ENCODE peak calls at places on chromosomes 3 and 15, in six cellular contexts. E is SK-N-SH, V is HCT116, Y is Panc1, B is A549, J is GM23338. T is an unnamed sample.

GRCh38 chr3:134685881-134686802 is 35.3 kb upstream of the KY start:
- DNase-seq in B (no peak), Y (no peak), J (no peak), E (no peak), V (no peak), T (no peak)

GRCh38 chr3:123633530-123633929 is 48.7 kb upstream of the HACD2 start:
- DNase-seq in J (no peak), V (no peak), Y (no peak), B (no peak), E (no peak), T (no peak)

GRCh38 chr15:67244966-67245478 is 9.4 kb downstream of the AAGAB start:
- DNase-seq in E (no peak), J (no peak), V (no peak), B (no peak), Y (no peak), T (no peak)

GRCh38 chr3:57956119-57956832 is 51.9 kb upstream of the FLNB start:
- DNase-seq in E (no peak), Y (no peak), B (no peak), J (peak), V (no peak), T (no peak)

GRCh38 chr15:90213818-90214204 is 12.7 kb downstream of the SEMA4B start:
- DNase-seq in J (no peak), E (no peak), V (no peak), B (no peak), Y (no peak), T (no peak)

GRCh38 chr15:79878078-79878705 is 18.6 kb downstream of the MTHFS start:
- DNase-seq in E (no peak), Y (no peak), V (peak), J (no peak), B (no peak), T (no peak)

GRCh38 chr3:197234947-197235914 is 63.2 kb downstream of the DLG1 start:
- DNase-seq in E (no peak), Y (no peak), J (no peak), B (no peak), V (no peak), T (no peak)

GRCh38 chr3:42032693-42033349 is 58.3 kb upstream of the TRAK1 start:
- DNase-seq in E (peak), Y (no peak), B (no peak), J (no peak), V (no peak), T (peak)

GRCh38 chr3:189944285-189945145 is 176.2 kb downstream of the P3H2 start:
- DNase-seq in Y (no peak), J (no peak), V (no peak), B (no peak), E (no peak), T (no peak)

GRCh38 chr15:34583399-34584320 is at the start of gene GOLGA8B:
- DNase-seq in V (peak), B (peak), J (peak), Y (peak), E (peak), T (peak)

GRCh38 chr3:157447026-157447694 is 10.5 kb downstream of the PTX3 start:
- DNase-seq in Y (no peak), E (peak), B (no peak), V (peak), J (peak), T (no peak)
- TF ChIP-seq REST in Y (no peak), E (no peak), B (no peak), V (no peak), J (no peak), T (no peak)

DNA sequence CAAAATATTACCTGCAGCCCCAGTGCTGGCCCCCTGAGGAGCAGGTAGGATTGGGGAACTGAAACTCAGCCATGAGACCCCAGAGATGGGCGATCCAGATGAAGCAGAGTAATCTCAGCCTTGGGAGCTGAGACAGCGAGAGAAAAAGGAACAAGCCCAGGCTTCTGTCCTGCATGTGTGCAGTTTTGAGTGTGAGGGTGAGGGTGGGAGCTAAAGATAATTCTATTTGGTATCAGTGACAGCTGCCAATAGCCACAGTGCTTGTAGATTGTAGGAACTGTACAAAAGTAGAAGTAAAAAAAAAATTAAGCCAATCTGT is 5.9 kb downstream of the ATP8B4 start:
- DNase-seq in Y (no peak), B (no peak), E (no peak), V (no peak), J (no peak), T (no peak)
- TF ChIP-seq REST in Y (no peak), B (no peak), E (no peak), V (no peak), J (no peak), T (no peak)

GRCh38 chr3:18989237-18989812 is 159.0 kb upstream of the KCNH8 start:
- DNase-seq in Y (no peak), J (no peak), V (no peak), B (no peak), E (no peak), T (no peak)
- TF ChIP-seq REST in Y (no peak), J (no peak), V (no peak), B (no peak), E (no peak), T (no peak)

GRCh38 chr3:71851878-71852277 is 66.9 kb upstream of the PROK2 start:
- DNase-seq in V (no peak), Y (no peak), J (no peak), E (no peak), B (no peak), T (no peak)
- TF ChIP-seq REST in V (no peak), Y (no peak), J (no peak), E (no peak), B (no peak), T (no peak)

DNA sequence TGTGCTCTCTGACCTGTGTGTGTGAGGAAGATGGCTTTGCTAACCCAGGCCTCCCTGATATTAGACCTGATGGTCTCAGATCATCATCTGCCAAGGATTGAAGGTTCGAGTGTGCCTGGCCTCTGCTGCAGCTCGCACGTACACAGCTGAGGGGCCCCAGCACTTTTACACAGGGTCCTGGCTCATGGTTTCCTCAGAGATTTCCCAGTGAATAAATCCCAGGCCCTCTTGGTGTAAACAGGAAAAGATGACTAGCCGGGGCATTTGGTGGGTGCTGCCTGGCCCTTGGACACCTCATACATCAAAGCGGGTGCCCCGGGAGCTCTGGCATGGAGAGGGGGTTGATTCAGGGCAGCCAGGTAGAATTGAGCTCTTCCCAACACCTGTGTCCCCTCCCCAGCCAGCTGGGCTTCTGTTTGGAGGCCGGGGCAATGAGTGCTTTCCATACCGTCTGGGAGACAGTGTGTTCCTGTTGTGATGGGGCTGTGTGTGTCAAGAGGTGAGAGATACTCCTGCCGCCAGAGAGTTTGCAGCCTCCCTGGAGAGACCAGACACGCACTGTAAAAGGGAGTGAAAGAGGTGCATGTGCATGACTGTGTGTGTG is 72.5 kb upstream of the TLE3 start:
- DNase-seq in B (no peak), J (no peak), E (no peak), Y (no peak), V (no peak), T (no peak)
- TF ChIP-seq REST in B (no peak), J (no peak), E (no peak), Y (no peak), V (no peak), T (no peak)

GRCh38 chr3:56839784-56840724 is 38.3 kb upstream of the ARHGEF3 start:
- DNase-seq in Y (peak), E (no peak), J (no peak), B (peak), V (no peak), T (no peak)
- TF ChIP-seq REST in Y (no peak), E (no peak), J (no peak), B (no peak), V (no peak), T (no peak)

GRCh38 chr3:64667887-64668581 is 19.8 kb downstream of the ADAMTS9 start:
- DNase-seq in V (no peak), J (no peak), B (no peak), Y (no peak), E (no peak), T (no peak)
- TF ChIP-seq REST in V (no peak), J (no peak), B (no peak), Y (no peak), E (no peak), T (no peak)

GRCh38 chr15:72803006-72803405 is 19.4 kb upstream of the ADPGK start:
- DNase-seq in J (no peak), Y (no peak), B (no peak), E (no peak), V (no peak), T (no peak)

GRCh38 chr15:72800819-72801481 is 17.4 kb upstream of the ADPGK start:
- DNase-seq in J (no peak), E (no peak), V (no peak), Y (no peak), B (no peak), T (no peak)

GRCh38 chr15:72797834-72798233 is 14.3 kb upstream of the ADPGK start:
- DNase-seq in V (no peak), J (no peak), B (no peak), Y (no peak), E (no peak), T (no peak)

GRCh38 chr15:72797338-72797689 is 13.8 kb upstream of the ADPGK start:
- DNase-seq in V (no peak), Y (no peak), J (no peak), B (peak), E (no peak), T (no peak)

DNA sequence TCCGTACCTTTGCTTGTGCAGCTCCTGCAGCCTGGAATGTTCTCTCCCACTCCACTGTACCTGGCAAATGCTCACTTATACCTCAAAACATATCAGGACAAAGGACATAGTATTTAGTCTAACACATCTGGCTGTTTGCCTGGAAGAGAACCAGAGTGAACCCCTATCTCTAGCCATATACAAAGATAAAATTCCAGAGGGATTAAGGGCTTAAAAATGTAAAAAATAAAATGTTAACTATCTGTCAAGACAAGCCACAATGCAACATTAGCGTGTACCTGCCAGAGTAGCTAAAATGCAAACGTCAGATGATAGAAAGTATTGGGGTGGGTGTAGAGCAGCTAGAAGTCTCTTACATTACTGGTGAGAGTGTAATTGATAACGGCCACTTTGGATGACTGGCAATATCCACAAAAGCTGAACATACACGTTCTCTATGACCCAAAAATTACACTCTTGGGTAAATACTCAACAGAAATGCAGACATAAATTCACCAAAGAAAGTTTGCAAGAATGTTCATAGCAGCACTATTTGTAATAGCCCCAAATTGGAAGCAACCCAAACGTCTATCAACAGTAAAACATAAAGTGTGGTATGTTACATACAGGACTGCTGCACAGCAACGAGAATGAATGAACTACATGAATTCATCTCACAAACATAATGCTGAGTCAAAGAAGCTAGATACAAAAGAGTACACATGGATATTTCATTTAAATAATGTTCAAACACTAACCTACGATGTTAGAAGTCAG is 18.2 kb upstream of the ADPGK start:
- DNase-seq in V (no peak), J (no peak), Y (no peak), E (no peak), B (no peak), T (no peak)
- TF ChIP-seq REST in V (no peak), J (no peak), Y (no peak), E (no peak), B (no peak), T (no peak)